ENCODE peak calls at places on chromosomes 16 and 17, in eight cellular contexts. Y, F, C, A, Q, G, V and O are unnamed samples.

GRCh38 chr17:49896222-49896621 is 48.4 kb upstream of the TAC4 start:
- DNase-seq in G (no peak), C (no peak), F (no peak), Q (no peak), V (no peak), Y (no peak), A (no peak), O (no peak)

GRCh38 chr16:58937661-58938060 is 203.5 kb upstream of the GOT2 start:
- DNase-seq in V (no peak), Q (no peak), G (no peak), Y (no peak), A (no peak), C (no peak), F (no peak), O (no peak)

GRCh38 chr16:8115814-8116213 is 474.5 kb downstream of the TMEM114 start:
- DNase-seq in G (no peak), C (no peak), A (no peak), F (no peak), Q (no peak), V (no peak), Y (no peak), O (no peak)

GRCh38 chr16:48053346-48053745 is 102.4 kb downstream of the ABCC12 start:
- DNase-seq in G (no peak), Q (no peak), V (peak; percentile 84), Y (no peak), C (no peak), F (no peak), A (peak; percentile 53), O (peak; percentile 77)

GRCh38 chr16:14249291-14250032 is 178.3 kb downstream of the MRTFB start:
- DNase-seq in Q (peak; percentile 34), G (peak; percentile 51), Y (no peak), A (peak; percentile 54), F (peak; percentile 48), V (peak; percentile 62), C (no peak), O (peak; percentile 16)

GRCh38 chr17:73359987-73360410 is 48.2 kb upstream of the CDC42EP4 start:
- DNase-seq in C (no peak), V (peak; percentile 29), A (peak; percentile 78), Y (peak; percentile 80), G (no peak), Q (peak; percentile 93), F (no peak), O (no peak)

GRCh38 chr16:81279375-81279774 is 35.4 kb upstream of the GAN start:
- DNase-seq in F (no peak), Q (no peak), A (peak; percentile 23), Y (no peak), V (no peak), C (no peak), G (no peak), O (no peak)

GRCh38 chr16:10871157-10871991 is 5.6 kb upstream of the CIITA start:
- DNase-seq in Q (peak; percentile 93), V (no peak), C (peak; percentile 41), G (peak; percentile 29), A (peak; percentile 79), F (no peak), Y (peak; percentile 97), O (no peak)

GRCh38 chr17:77741109-77741508 is 217.4 kb upstream of the TNRC6C start:
- DNase-seq in V (peak; percentile 32), Y (no peak), F (no peak), Q (no peak), G (peak; percentile 48), C (no peak), A (peak; percentile 42), O (no peak)

DNA sequence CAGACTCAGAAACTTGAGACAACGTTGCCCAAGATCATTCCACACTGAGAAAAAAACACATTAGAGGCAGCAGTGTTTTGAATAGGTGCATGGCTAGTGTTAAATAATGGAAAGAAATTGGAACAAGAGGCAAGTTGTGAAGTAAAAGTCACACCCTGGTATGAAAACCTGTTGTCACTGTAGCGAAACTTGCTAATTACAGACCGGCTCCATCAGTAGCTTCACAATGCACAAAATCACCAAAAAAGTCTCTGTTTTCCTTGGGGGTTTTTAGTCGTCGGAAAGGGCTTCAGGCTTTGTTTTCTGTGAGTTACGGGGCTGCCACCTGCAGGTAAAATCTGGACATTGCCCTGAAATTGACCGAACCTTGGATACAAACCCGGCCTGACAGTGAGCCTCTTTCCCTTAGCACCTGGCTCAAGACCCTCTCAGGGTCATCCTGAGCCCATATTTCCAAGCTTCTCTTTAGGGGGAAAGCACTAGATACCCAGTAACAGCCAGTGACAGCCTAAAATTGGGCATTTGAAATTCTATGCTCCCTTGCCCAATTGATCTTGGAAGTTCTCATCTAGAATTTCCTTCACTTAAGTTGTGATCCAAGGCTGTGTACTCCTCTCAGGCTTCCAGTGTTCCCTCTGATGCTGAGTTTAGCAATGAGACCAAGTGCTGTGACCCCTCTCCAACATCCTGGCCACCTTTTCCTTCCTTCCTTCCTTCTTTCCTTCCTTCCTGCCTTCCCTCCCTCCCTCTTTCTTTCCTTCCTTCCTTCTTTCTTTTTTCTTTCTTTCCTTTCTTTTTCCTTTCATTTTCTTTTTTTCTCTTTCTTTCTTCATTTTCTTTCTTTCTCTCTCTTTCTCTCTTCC is 7.2 kb upstream of the GRB2 start:
- DNase-seq in C (no peak), V (peak; percentile 78), Q (peak; percentile 60), A (peak; percentile 88), F (peak; percentile 77), Y (peak; percentile 37), G (peak; percentile 74), O (no peak)
- H3K4me3 ChIP-seq in C (peak overlapping the region; percentile 35), V (no peak overlapping the region), Q (no peak overlapping the region), A (peak overlapping the region; percentile 42), F (no peak overlapping the region), Y (no peak overlapping the region), G (peak overlapping the region; percentile 22), O (no peak overlapping the region)

GRCh38 chr17:27473190-27473747 is 17.0 kb downstream of the KSR1 start:
- DNase-seq in A (no peak), F (no peak), C (no peak), G (no peak), Y (no peak), V (no peak), Q (no peak), O (no peak)

GRCh38 chr17:27475070-27475673 is 18.9 kb downstream of the KSR1 start:
- DNase-seq in F (peak; percentile 17), G (no peak), A (no peak), Y (no peak), V (no peak), Q (no peak), C (no peak), O (no peak)

GRCh38 chr17:27475981-27476895 is 20.0 kb downstream of the KSR1 start:
- DNase-seq in Y (no peak), G (no peak), F (no peak), V (no peak), A (no peak), Q (no peak), C (no peak), O (no peak)

GRCh38 chr17:27471321-27472269 is 15.3 kb downstream of the KSR1 start:
- DNase-seq in Q (no peak), G (peak; percentile 57), F (peak; percentile 39), C (no peak), A (no peak), Y (no peak), V (no peak), O (no peak)

DNA sequence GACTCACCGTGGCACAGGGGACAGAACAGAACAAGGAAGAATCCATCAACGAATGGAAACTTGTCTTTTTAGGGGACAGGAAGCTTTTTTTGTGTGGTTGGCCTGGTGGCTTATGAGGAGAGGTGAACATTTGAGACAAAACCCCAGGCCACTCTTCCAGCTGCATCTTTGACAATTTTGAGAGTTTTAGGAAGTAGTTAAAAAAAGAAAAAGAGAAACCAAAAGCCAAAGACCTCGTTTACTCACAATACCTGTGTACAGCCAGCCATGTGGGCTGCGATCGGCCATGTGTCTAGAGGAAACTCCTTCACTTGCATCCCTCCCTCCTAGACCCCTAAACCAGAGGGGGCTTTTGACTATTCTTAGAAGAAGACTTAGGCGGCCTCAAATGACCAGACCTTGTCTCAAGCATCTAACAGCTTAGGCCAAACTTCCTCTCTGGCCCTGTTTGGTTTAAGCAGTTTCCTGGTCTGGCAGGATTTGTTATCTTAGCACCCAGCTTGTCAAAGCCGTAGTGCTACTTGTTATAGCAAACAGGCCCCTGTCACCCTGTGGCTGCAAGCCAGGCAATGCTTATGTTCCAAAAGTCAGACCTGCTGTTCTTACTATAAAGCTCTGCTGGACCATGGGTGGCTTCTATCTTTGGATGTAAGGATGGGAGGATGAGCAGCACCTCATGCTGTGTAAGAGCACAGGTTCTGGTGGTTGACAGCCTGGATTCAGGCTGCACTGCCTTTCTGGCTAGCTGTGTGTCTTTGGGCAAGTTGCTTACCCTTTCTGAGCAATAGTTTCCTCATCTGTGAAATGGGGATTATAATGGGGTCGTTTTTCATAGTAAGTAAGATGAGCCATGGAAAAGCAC is 17.7 kb downstream of the KSR1 start:
- DNase-seq in V (no peak), C (no peak), A (no peak), Q (peak; percentile 81), Y (peak; percentile 65), F (peak; percentile 75), G (peak; percentile 64), O (no peak)
- H3K4me1 ChIP-seq in V (no peaks in the 10 kb centered on the region), C (peaks cover 14% of the 10 kb centered on the region), A (no peaks in the 10 kb centered on the region), Q (peaks cover 52% of the 10 kb centered on the region), Y (peaks cover 15% of the 10 kb centered on the region), F (peaks cover 68% of the 10 kb centered on the region), G (peaks cover 36% of the 10 kb centered on the region), O (peaks cover 15% of the 10 kb centered on the region)

GRCh38 chr17:2034806-2035548 is 5.0 kb downstream of the DPH1 start:
- DNase-seq in V (no peak), G (no peak), Q (no peak), F (no peak), Y (no peak), C (no peak), A (no peak), O (no peak)
- H3K4me3 ChIP-seq in V (no peak overlapping the region), G (no peak overlapping the region), Q (no peak overlapping the region), F (no peak overlapping the region), Y (no peak overlapping the region), C (no peak overlapping the region), A (no peak overlapping the region), O (no peak overlapping the region)

GRCh38 chr16:20309786-20310185 is 17.5 kb downstream of the GP2 start:
- DNase-seq in A (no peak), G (no peak), Y (no peak), F (no peak), V (no peak), Q (peak; percentile 78), C (no peak), O (no peak)

GRCh38 chr16:20313741-20314140 is 13.6 kb downstream of the GP2 start:
- DNase-seq in G (no peak), A (no peak), Q (peak; percentile 41), Y (no peak), V (no peak), F (no peak), C (no peak), O (no peak)

GRCh38 chr16:20308801-20309590 is 18.3 kb downstream of the GP2 start:
- DNase-seq in Q (peak; percentile 74), C (no peak), V (no peak), G (no peak), A (no peak), F (no peak), Y (no peak), O (no peak)

GRCh38 chr16:20310421-20311395 is 16.6 kb downstream of the GP2 start:
- DNase-seq in V (no peak), Y (no peak), C (no peak), F (no peak), Q (peak; percentile 61), G (no peak), A (no peak), O (no peak)

DNA sequence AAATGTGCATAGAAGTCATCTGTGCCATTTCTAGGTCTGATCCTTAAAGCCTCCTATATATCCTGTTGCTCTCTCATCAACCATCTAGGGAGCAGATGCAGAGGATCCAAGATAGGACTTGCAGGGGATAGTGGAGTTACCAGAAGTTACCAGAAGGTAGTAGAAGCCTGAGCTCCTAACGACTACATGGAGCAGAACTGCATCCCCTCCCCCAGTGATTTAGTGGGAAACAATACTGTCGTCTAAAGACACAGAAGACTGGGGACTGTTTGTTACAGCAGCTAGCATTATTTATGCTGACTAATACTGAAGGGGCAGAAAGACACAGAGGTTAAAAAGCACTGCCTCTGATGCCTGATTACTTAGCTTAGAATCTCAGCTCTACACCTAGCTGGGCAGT is 15.8 kb downstream of the GP2 start:
- DNase-seq in G (no peak), Y (no peak), Q (peak; percentile 56), A (no peak), F (no peak), C (no peak), V (no peak), O (no peak)
- H3K4me1 ChIP-seq in G (no peaks in the 10 kb centered on the region), Y (no peaks in the 10 kb centered on the region), Q (no peaks in the 10 kb centered on the region), A (no peaks in the 10 kb centered on the region), F (no peaks in the 10 kb centered on the region), C (no peaks in the 10 kb centered on the region), V (no peaks in the 10 kb centered on the region), O (no peaks in the 10 kb centered on the region)